ENCODE peak calls at places on chromosomes 12 and 14, in ten cellular contexts. W is AG04449, X is cardiac muscle cell, A is cardiac fibroblast, B is GM23338, C is WTC11, H is lung, Y is RWPE1, O is lower lobe of right lung, J is esophagus muscularis mucosa. N is an unnamed sample.

GRCh38 chr14:73264896-73265720 is 27.8 kb downstream of the PAPLN start:
- DNase-seq in W (no peak), J (no peak), H (no peak), C (no peak), O (no peak), A (no peak), B (no peak), Y (no peak), X (no peak), N (no peak)

GRCh38 chr12:50219544-50219943 is 52.4 kb upstream of the CERS5 start:
- DNase-seq in H (no peak), A (no peak), Y (no peak), B (no peak), C (no peak), X (no peak), W (no peak), J (no peak), O (no peak), N (no peak)

GRCh38 chr14:51201890-51202289 is 38.2 kb upstream of the TMX1 start:
- DNase-seq in J (no peak), B (no peak), O (no peak), H (no peak), X (no peak), W (no peak), Y (no peak), C (no peak), A (no peak), N (no peak)

GRCh38 chr12:10636124-10636523 is 22.7 kb upstream of the MAGOHB start:
- DNase-seq in X (no peak), C (no peak), A (no peak), Y (no peak), B (no peak), H (no peak), O (no peak), W (no peak), J (no peak), N (no peak)

GRCh38 chr12:124428136-124428791 is 133.4 kb downstream of the RFLNA start:
- DNase-seq in H (no peak), Y (no peak), O (no peak), C (no peak), A (peak; percentile 73), B (no peak), X (no peak), W (peak; percentile 26), J (no peak), N (no peak)

GRCh38 chr14:77409131-77409533 is 14.2 kb downstream of the NOXRED1 start:
- DNase-seq in B (peak; percentile 53), W (no peak), H (no peak), Y (no peak), X (peak; percentile 12), C (peak; percentile 20), J (no peak), O (no peak), A (peak; percentile 43), N (peak; percentile 6)

GRCh38 chr14:59377991-59378720 is 87.0 kb downstream of the GPR135 start:
- DNase-seq in O (no peak), X (no peak), A (peak; percentile 26), C (no peak), B (no peak), H (no peak), Y (no peak), J (no peak), W (no peak), N (no peak)

GRCh38 chr14:94176808-94177207 is 2.7 kb downstream of the PPP4R4 start:
- DNase-seq in B (no peak), A (no peak), X (no peak), J (no peak), H (no peak), Y (peak; percentile 44), C (no peak), O (no peak), W (no peak), N (no peak)

GRCh38 chr12:57522887-57523705 is 472 bp downstream of the MBD6 start:
- DNase-seq in J (peak; percentile 93), X (peak; percentile 73), W (no peak), B (peak; percentile 82), H (peak; percentile 76), Y (no peak), C (peak; percentile 72), O (peak; percentile 86), A (peak; percentile 79), N (no peak)

GRCh38 chr12:72270246-72270645 is 1.9 kb upstream of the TRHDE start:
- DNase-seq in H (no peak), O (no peak), B (no peak), W (no peak), J (no peak), Y (no peak), C (no peak), X (no peak), A (no peak), N (no peak)

GRCh38 chr12:50110127-50110761 is 1.8 kb upstream of the COX14 start:
- DNase-seq in Y (no peak), J (no peak), C (no peak), B (no peak), X (no peak), O (peak; percentile 78), H (peak; percentile 47), W (no peak), A (peak; percentile 5), N (no peak)

GRCh38 chr14:104446611-104447010 is 133.0 kb upstream of the C14orf180 start:
- DNase-seq in A (no peak), W (no peak), J (peak; percentile 55), Y (no peak), B (no peak), X (no peak), C (no peak), O (no peak), H (peak; percentile 24), N (no peak)

GRCh38 chr12:61654698-61655097 is 605.5 kb upstream of the USP15 start:
- DNase-seq in Y (no peak), A (no peak), H (no peak), O (no peak), W (no peak), C (no peak), B (no peak), J (no peak), X (no peak), N (peak; percentile 21)

GRCh38 chr14:89922549-89922907 is 32.0 kb downstream of the EFCAB11 start:
- DNase-seq in C (no peak), X (no peak), O (no peak), A (no peak), B (no peak), H (no peak), W (no peak), J (no peak), Y (no peak), N (no peak)

GRCh38 chr12:7905071-7905470 is 30.9 kb downstream of the SLC2A3 start:
- DNase-seq in W (no peak), Y (no peak), B (no peak), J (no peak), C (no peak), X (no peak), O (no peak), A (peak; percentile 46), H (no peak), N (no peak)

DNA sequence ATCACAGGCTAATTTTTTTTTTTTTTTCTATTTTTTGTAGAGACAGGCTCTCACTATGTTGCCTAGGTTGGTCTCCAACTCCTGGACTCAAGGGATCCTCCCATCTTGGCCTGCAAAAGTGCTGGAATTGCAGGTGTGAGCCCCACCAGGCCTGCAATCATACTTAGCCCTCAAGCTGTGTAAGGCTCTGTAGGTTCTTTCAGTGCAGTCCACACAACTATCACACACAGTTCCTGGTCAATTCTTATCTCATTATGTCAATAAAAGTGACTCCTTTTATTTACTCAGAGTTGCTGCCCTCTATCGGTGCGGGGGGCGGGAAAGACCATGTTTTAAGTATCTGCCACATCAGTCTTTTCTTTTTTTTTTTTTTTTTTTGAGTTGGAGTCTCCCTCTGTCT is 29.0 kb downstream of the SLC2A3 start:
- DNase-seq in C (peak; percentile 72), W (no peak), Y (peak; percentile 48), A (peak; percentile 44), H (no peak), B (peak; percentile 85), O (no peak), X (peak; percentile 41), J (no peak), N (peak; percentile 78)
- TF ChIP-seq CTCF in C (no peak), W (peak; percentile 19), Y (no peak), A (peak; percentile 49), H (no peak), B (peak; percentile 69), O (peak; percentile 12), X (peak; percentile 38), J (no peak), N (peak; percentile 45)

GRCh38 chr14:101593411-101594181 is 32.3 kb downstream of the DIO3 start:
- DNase-seq in J (peak; percentile 86), Y (no peak), O (no peak), A (no peak), H (no peak), C (no peak), W (no peak), X (no peak), B (no peak), N (no peak)
- TF ChIP-seq CTCF in J (no peak), Y (no peak), O (no peak), A (no peak), H (no peak), C (no peak), W (no peak), X (no peak), B (no peak), N (no peak)

DNA sequence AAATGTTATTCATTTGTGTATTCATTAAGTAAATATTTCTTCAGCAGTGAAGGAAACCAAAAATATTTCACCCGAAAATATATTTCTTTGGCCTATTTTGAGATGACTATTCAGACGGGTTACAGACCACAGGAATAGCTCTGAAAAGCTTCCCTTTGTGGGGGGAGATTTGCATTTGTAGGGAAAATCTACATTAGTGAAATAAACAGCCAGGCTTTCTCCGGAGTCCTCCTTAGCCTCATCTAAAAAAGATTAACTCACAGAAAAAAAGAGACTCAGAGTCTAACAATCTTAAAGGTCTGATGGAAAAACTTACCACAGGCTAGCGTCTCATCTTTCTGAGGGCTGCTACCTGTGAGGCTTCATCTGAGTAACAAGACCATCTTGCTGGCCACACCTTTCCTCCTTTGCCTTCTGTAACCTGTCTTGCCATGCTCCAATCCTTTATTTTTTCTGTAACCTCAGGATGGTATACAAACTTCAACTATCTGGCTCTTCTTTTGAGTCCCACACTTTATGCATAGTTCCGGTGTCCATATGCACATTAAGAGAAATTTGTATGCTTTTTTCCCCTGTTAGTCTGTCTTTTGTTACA is 100.7 kb downstream of the CNTN1 start:
- DNase-seq in O (no peak), J (no peak), C (no peak), X (no peak), W (no peak), H (no peak), B (peak; percentile 27), Y (no peak), A (no peak), N (no peak)
- TF ChIP-seq CTCF in O (no peak), J (no peak), C (no peak), X (no peak), W (no peak), H (no peak), B (no peak), Y (no peak), A (no peak), N (no peak)

DNA sequence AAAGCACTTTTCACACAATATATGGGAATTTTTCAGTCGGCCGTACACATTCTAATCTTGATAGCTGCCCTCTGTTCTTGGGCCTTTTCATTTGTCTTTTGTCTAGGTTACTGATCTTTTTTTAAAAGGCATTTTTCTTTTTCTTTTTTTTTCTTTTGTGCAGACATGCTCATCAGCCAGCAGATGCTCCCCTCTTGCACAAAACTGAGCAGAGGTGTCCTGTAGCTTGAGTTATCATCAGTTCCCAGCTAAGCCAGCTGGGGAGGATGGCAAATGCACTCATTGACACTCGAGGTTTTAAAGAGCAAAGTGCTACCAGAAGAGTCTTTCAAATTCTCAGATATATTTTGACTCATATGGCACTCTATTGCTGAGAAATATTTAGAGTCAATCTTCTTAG is 913.9 kb upstream of the SEL1L start:
- DNase-seq in W (no peak), Y (no peak), H (no peak), O (no peak), X (no peak), J (no peak), B (peak; percentile 19), A (no peak), C (no peak), N (no peak)
- TF ChIP-seq CTCF in W (no peak), Y (no peak), H (no peak), O (no peak), X (no peak), J (no peak), B (no peak), A (no peak), C (no peak), N (no peak)